ENCODE peak calls at places on chromosome 11, in five cellular contexts. R is astrocyte of the spinal cord, K is H7, Y is astrocyte of the cerebellum, Z is tibial nerve. N is an unnamed sample.

GRCh38 chr11:115682901-115683300 is 178.7 kb upstream of the CADM1 start:
- DNase-seq in R (no peak), K (no peak), Y (peak), Z (no peak), N (no peak)

GRCh38 chr11:11701070-11701469 is 79.3 kb upstream of the GALNT18 start:
- DNase-seq in R (no peak), K (no peak), Y (no peak), Z (no peak), N (no peak)

GRCh38 chr11:41245704-41246398 is 213.6 kb downstream of the LRRC4C start:
- DNase-seq in R (no peak), K (peak), Y (no peak), Z (no peak), N (no peak)

GRCh38 chr11:68947151-68947550 is 33.6 kb downstream of the MRGPRD start:
- DNase-seq in R (no peak), K (no peak), Y (no peak), Z (no peak), N (no peak)

GRCh38 chr11:3732671-3733070 is 61.5 kb upstream of the CHRNA10 start:
- DNase-seq in R (no peak), K (no peak), Y (no peak), Z (no peak), N (no peak)

GRCh38 chr11:19102521-19102900 is 14.5 kb upstream of the ZDHHC13 start:
- DNase-seq in R (no peak), K (no peak), Y (no peak), Z (no peak), N (no peak)

GRCh38 chr11:6241316-6241715 is 2.4 kb downstream of the CNGA4 start:
- DNase-seq in R (no peak), K (no peak), Y (no peak), Z (no peak), N (no peak)

GRCh38 chr11:82355313-82355823 is 378.3 kb downstream of the FAM181B start:
- DNase-seq in R (no peak), K (no peak), Y (no peak), Z (no peak), N (no peak)

GRCh38 chr11:27227744-27228143 is 135.3 kb downstream of the CCDC34 start:
- DNase-seq in R (no peak), K (no peak), Y (no peak), Z (no peak), N (no peak)

GRCh38 chr11:8484251-8484650 is 109.8 kb downstream of the STK33 start:
- DNase-seq in R (no peak), K (no peak), Y (no peak), Z (no peak), N (no peak)

GRCh38 chr11:70607561-70607960 is 209.2 kb downstream of the CTTN start:
- DNase-seq in R (no peak), K (no peak), Y (no peak), Z (no peak), N (no peak)

GRCh38 chr11:120807414-120808150 is 216.3 kb upstream of the TBCEL start:
- DNase-seq in R (peak), K (peak), Y (peak), Z (no peak), N (no peak)

GRCh38 chr11:62708423-62709261 is 1.2 kb downstream of the GNG3 start:
- DNase-seq in R (no peak), K (peak), Y (no peak), Z (no peak), N (no peak)

GRCh38 chr11:12808519-12808918 is 134.3 kb downstream of the TEAD1 start:
- DNase-seq in R (peak), K (no peak), Y (no peak), Z (no peak), N (no peak)

GRCh38 chr11:113045146-113045545 is 83.9 kb downstream of the NCAM1 start:
- DNase-seq in R (no peak), K (peak), Y (no peak), Z (no peak), N (no peak)

GRCh38 chr11:65425105-65425970 is 2.7 kb downstream of the NEAT1 start:
- DNase-seq in R (peak), K (peak), Y (no peak), Z (peak), N (no peak)